ENCODE peak calls at places on chromosome 3, in five cellular contexts. One of them, this sample, is unnamed.

GRCh38 chr3:187957209-187957981 is 196.6 kb upstream of the LPP start:
- DNase-seq in dorsolateral prefrontal cortex: no peak
- DNase-seq in breast epithelium: no peak
- DNase-seq in fibroblast of lung: peak
- DNase-seq in suprapubic skin: no peak
- DNase-seq in this sample: no peak

GRCh38 chr3:140316461-140316860 is 361.4 kb upstream of the TRIM42 start:
- DNase-seq in dorsolateral prefrontal cortex: no peak
- DNase-seq in breast epithelium: no peak
- DNase-seq in fibroblast of lung: no peak
- DNase-seq in suprapubic skin: no peak
- DNase-seq in this sample: no peak

GRCh38 chr3:181699171-181699903 is 12.4 kb upstream of the SOX2 start:
- DNase-seq in fibroblast of lung: peak
- DNase-seq in dorsolateral prefrontal cortex: no peak
- DNase-seq in suprapubic skin: no peak
- DNase-seq in breast epithelium: no peak
- DNase-seq in this sample: no peak

GRCh38 chr3:13120246-13120927 is 47.2 kb upstream of the IQSEC1 start:
- DNase-seq in suprapubic skin: no peak
- DNase-seq in breast epithelium: no peak
- DNase-seq in fibroblast of lung: no peak
- DNase-seq in dorsolateral prefrontal cortex: no peak
- DNase-seq in this sample: no peak

GRCh38 chr3:73625124-73625665 is 454 bp upstream of the PDZRN3 start:
- DNase-seq in breast epithelium: no peak
- DNase-seq in suprapubic skin: no peak
- DNase-seq in dorsolateral prefrontal cortex: no peak
- DNase-seq in fibroblast of lung: peak
- DNase-seq in this sample: peak

GRCh38 chr3:113623324-113623723 is 73.1 kb downstream of the USF3 start:
- DNase-seq in breast epithelium: no peak
- DNase-seq in suprapubic skin: no peak
- DNase-seq in dorsolateral prefrontal cortex: no peak
- DNase-seq in fibroblast of lung: no peak
- DNase-seq in this sample: no peak

GRCh38 chr3:128620268-128620691 is 30.3 kb downstream of the RPN1 start:
- DNase-seq in dorsolateral prefrontal cortex: no peak
- DNase-seq in suprapubic skin: no peak
- DNase-seq in fibroblast of lung: peak
- DNase-seq in breast epithelium: peak
- DNase-seq in this sample: no peak

GRCh38 chr3:111591555-111591954 is 3.6 kb downstream of the ZBED2 start:
- DNase-seq in dorsolateral prefrontal cortex: no peak
- DNase-seq in breast epithelium: no peak
- DNase-seq in suprapubic skin: no peak
- DNase-seq in fibroblast of lung: peak
- DNase-seq in this sample: no peak

GRCh38 chr3:19644405-19644804 is 289.6 kb downstream of the EFHB start:
- DNase-seq in dorsolateral prefrontal cortex: no peak
- DNase-seq in breast epithelium: no peak
- DNase-seq in fibroblast of lung: no peak
- DNase-seq in suprapubic skin: no peak
- DNase-seq in this sample: no peak

GRCh38 chr3:52299815-52300611 is 12.4 kb downstream of the GLYCTK start:
- DNase-seq in suprapubic skin: no peak
- DNase-seq in dorsolateral prefrontal cortex: no peak
- DNase-seq in fibroblast of lung: peak
- DNase-seq in breast epithelium: no peak
- DNase-seq in this sample: peak
- TF ChIP-seq CTCF in suprapubic skin: no peak
- TF ChIP-seq CTCF in dorsolateral prefrontal cortex: no peak
- TF ChIP-seq CTCF in fibroblast of lung: peak
- TF ChIP-seq CTCF in breast epithelium: no peak
- TF ChIP-seq CTCF in this sample: no peak

DNA sequence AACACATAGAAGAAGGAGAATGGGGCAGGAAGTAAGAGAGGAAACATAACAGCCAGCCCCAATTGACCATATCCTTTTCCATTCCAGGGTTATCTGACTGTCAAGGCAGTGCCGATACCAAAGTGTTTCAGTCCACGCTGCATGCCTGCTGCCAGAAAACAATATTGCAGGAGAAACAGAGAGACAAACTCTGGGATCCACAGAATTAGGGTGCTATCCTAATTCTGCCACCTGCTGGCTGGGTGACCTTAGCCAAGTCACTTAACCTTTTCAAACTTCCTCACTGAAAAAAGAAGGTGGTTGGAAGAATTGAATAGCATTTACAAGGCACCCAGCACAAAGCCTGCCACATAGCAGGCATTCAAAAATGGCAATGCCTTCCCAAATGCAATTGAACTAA is 32.0 kb downstream of the GLB1 start:
- DNase-seq in breast epithelium: no peak
- DNase-seq in suprapubic skin: no peak
- DNase-seq in fibroblast of lung: no peak
- DNase-seq in dorsolateral prefrontal cortex: no peak
- DNase-seq in this sample: no peak
- TF ChIP-seq CTCF in breast epithelium: no peak
- TF ChIP-seq CTCF in suprapubic skin: no peak
- TF ChIP-seq CTCF in fibroblast of lung: no peak
- TF ChIP-seq CTCF in dorsolateral prefrontal cortex: no peak
- TF ChIP-seq CTCF in this sample: no peak

GRCh38 chr3:52280046-52280445 is 1.6 kb upstream of the WDR82 start:
- DNase-seq in dorsolateral prefrontal cortex: no peak
- DNase-seq in suprapubic skin: no peak
- DNase-seq in fibroblast of lung: peak
- DNase-seq in breast epithelium: no peak
- DNase-seq in this sample: no peak

GRCh38 chr3:52278510-52279069 is at the start of gene WDR82:
- DNase-seq in suprapubic skin: peak
- DNase-seq in breast epithelium: peak
- DNase-seq in dorsolateral prefrontal cortex: peak
- DNase-seq in fibroblast of lung: peak
- DNase-seq in this sample: peak

GRCh38 chr3:52277071-52277964 is 1.1 kb downstream of the WDR82 start:
- DNase-seq in dorsolateral prefrontal cortex: peak
- DNase-seq in fibroblast of lung: peak
- DNase-seq in breast epithelium: peak
- DNase-seq in suprapubic skin: no peak
- DNase-seq in this sample: peak

GRCh38 chr3:52281980-52282801 is 3.7 kb upstream of the WDR82 start:
- DNase-seq in fibroblast of lung: no peak
- DNase-seq in suprapubic skin: no peak
- DNase-seq in breast epithelium: no peak
- DNase-seq in dorsolateral prefrontal cortex: no peak
- DNase-seq in this sample: peak

DNA sequence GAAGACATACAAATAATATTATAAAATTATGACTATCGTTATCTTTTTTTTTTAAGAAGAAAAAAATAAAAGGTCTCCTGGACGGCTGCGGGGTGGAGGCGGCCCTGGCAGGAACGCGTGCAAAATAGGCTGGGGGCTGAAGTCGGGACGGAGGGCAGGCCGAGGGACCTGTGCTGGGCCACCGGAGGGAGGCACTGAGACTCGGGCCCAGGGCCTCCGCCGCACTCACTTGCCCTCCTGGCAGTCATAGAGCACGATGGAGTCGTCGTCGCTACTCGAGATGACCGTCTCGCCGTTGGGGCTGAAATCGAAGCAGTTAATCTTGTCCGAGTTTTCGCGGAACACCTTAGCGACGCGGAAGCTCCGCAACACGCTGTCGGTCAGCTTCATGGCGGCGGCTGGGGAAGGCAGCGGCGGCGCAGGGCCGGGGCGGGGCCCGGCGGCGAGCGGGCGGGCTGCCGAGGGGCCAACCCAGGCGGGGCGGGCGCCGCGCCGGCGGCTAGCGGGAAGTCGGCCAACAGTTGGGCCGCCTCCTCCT is 408 bp downstream of the WDR82 start:
- DNase-seq in dorsolateral prefrontal cortex: no peak
- DNase-seq in breast epithelium: no peak
- DNase-seq in suprapubic skin: no peak
- DNase-seq in fibroblast of lung: peak
- DNase-seq in this sample: no peak
- TF ChIP-seq CTCF in dorsolateral prefrontal cortex: no peak
- TF ChIP-seq CTCF in breast epithelium: peak
- TF ChIP-seq CTCF in suprapubic skin: no peak
- TF ChIP-seq CTCF in fibroblast of lung: peak
- TF ChIP-seq CTCF in this sample: peak

GRCh38 chr3:86180696-86181095 is 810.3 kb downstream of the VGLL3 start:
- DNase-seq in suprapubic skin: no peak
- DNase-seq in dorsolateral prefrontal cortex: no peak
- DNase-seq in fibroblast of lung: no peak
- DNase-seq in breast epithelium: no peak
- DNase-seq in this sample: no peak
- TF ChIP-seq CTCF in suprapubic skin: no peak
- TF ChIP-seq CTCF in dorsolateral prefrontal cortex: no peak
- TF ChIP-seq CTCF in fibroblast of lung: peak
- TF ChIP-seq CTCF in breast epithelium: peak
- TF ChIP-seq CTCF in this sample: no peak

GRCh38 chr3:25661694-25662455 is 2.8 kb downstream of the TOP2B start:
- DNase-seq in suprapubic skin: no peak
- DNase-seq in fibroblast of lung: peak
- DNase-seq in breast epithelium: no peak
- DNase-seq in dorsolateral prefrontal cortex: no peak
- DNase-seq in this sample: no peak
- TF ChIP-seq CTCF in suprapubic skin: no peak
- TF ChIP-seq CTCF in fibroblast of lung: no peak
- TF ChIP-seq CTCF in breast epithelium: no peak
- TF ChIP-seq CTCF in dorsolateral prefrontal cortex: peak
- TF ChIP-seq CTCF in this sample: no peak

DNA sequence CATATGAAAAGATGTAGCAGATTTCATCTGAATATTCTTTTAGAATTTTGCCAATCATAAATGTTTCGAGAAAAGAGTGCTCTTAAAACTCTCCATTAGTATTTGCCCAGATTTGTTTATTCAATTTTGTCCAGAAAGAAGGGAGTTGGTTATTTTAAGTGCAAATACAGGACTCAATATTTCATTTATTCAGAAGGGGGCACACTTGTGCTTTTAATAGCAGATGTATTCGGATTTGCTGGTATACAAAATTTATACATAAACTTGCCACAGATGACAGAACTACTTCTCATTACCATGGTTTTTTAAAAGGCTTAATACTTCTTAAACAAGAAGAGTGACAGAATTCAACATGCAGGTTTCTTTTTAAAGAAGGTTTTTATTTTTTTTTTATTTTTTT is 69.8 kb upstream of the GRM7 start:
- DNase-seq in suprapubic skin: no peak
- DNase-seq in breast epithelium: no peak
- DNase-seq in fibroblast of lung: peak
- DNase-seq in dorsolateral prefrontal cortex: no peak
- DNase-seq in this sample: no peak
- TF ChIP-seq CTCF in suprapubic skin: no peak
- TF ChIP-seq CTCF in breast epithelium: no peak
- TF ChIP-seq CTCF in fibroblast of lung: no peak
- TF ChIP-seq CTCF in dorsolateral prefrontal cortex: no peak
- TF ChIP-seq CTCF in this sample: no peak

This sample was measured in ovary.